ENCODE peak calls at places on chromosome 13, in eight cellular contexts. W, U, T, R, J, S, B and P are unnamed samples.
A peak's percentile ranks its signal among the peaks of the same experiment; 100 is the strongest.

GRCh38 chr13:113528101-113528797 is 37.7 kb upstream of the DCUN1D2 start:
- DNase-seq in W (no peak), U (no peak), T (no peak), R (no peak), J (no peak), S (no peak), B (peak; percentile 75), P (no peak)

GRCh38 chr13:113864303-113864890 is 521 bp upstream of the GAS6 start:
- DNase-seq in W (no peak), U (no peak), T (no peak), R (no peak), J (no peak), S (no peak), B (no peak), P (peak; percentile 7)

GRCh38 chr13:31545616-31546015 is 193.7 kb upstream of the RXFP2 start:
- DNase-seq in W (no peak), U (no peak), T (no peak), R (peak; percentile 44), J (no peak), S (no peak), B (no peak), P (no peak)

GRCh38 chr13:31945202-31945978 is 86.2 kb upstream of the FRY start:
- DNase-seq in W (no peak), U (no peak), T (peak; percentile 56), R (peak; percentile 64), J (peak; percentile 55), S (no peak), B (peak; percentile 74), P (no peak)

GRCh38 chr13:72648513-72649065 is 78.8 kb downstream of the MZT1 start:
- DNase-seq in W (no peak), U (no peak), T (no peak), R (no peak), J (peak; percentile 29), S (no peak), B (no peak), P (no peak)

GRCh38 chr13:112963641-112964040 is 5.4 kb upstream of the MCF2L start:
- DNase-seq in W (no peak), U (no peak), T (peak; percentile 17), R (no peak), J (no peak), S (no peak), B (no peak), P (no peak)

GRCh38 chr13:35881360-35881759 is 249.8 kb downstream of the DCLK1 start:
- DNase-seq in W (no peak), U (no peak), T (no peak), R (no peak), J (no peak), S (no peak), B (no peak), P (no peak)

GRCh38 chr13:44879452-44880058 is 109.7 kb downstream of the NUFIP1 start:
- DNase-seq in W (peak; percentile 43), U (no peak), T (peak; percentile 44), R (no peak), J (peak; percentile 43), S (no peak), B (peak; percentile 36), P (no peak)

GRCh38 chr13:27151798-27152599 is 19.6 kb downstream of the USP12 start:
- DNase-seq in W (no peak), U (no peak), T (no peak), R (no peak), J (no peak), S (no peak), B (no peak), P (no peak)

GRCh38 chr13:98274921-98275487 is 97.9 kb upstream of the RNF113B start:
- DNase-seq in W (no peak), U (no peak), T (no peak), R (no peak), J (no peak), S (no peak), B (no peak), P (no peak)

GRCh38 chr13:48642061-48642460 is 11.7 kb upstream of the CYSLTR2 start:
- DNase-seq in W (no peak), U (no peak), T (no peak), R (no peak), J (no peak), S (no peak), B (no peak), P (no peak)

GRCh38 chr13:93714171-93714570 is 487.6 kb downstream of the GPC6 start:
- DNase-seq in W (no peak), U (no peak), T (no peak), R (no peak), J (no peak), S (no peak), B (no peak), P (no peak)

GRCh38 chr13:38863536-38863935 is 127.1 kb downstream of the STOML3 start:
- DNase-seq in W (no peak), U (no peak), T (no peak), R (no peak), J (no peak), S (no peak), B (no peak), P (no peak)

GRCh38 chr13:113804017-113804702 is 45.1 kb downstream of the TMEM255B start:
- DNase-seq in W (no peak), U (no peak), T (peak; percentile 5), R (no peak), J (no peak), S (no peak), B (no peak), P (no peak)

GRCh38 chr13:95007322-95007721 is 293.9 kb downstream of the ABCC4 start:
- DNase-seq in W (no peak), U (no peak), T (no peak), R (no peak), J (no peak), S (no peak), B (no peak), P (no peak)

GRCh38 chr13:24923305-24923640 is 159.3 kb downstream of the RNF17 start:
- DNase-seq in W (peak; percentile 83), U (no peak), T (no peak), R (peak; percentile 62), J (no peak), S (no peak), B (peak; percentile 46), P (no peak)

GRCh38 chr13:52862358-52863206 is 14.1 kb upstream of the PCDH8 start:
- DNase-seq in W (peak; percentile 19), U (peak; percentile 27), T (no peak), R (no peak), J (peak; percentile 74), S (no peak), B (peak; percentile 24), P (no peak)

GRCh38 chr13:100789481-100789880 is 114.9 kb upstream of the TMTC4 start:
- DNase-seq in W (no peak), U (no peak), T (no peak), R (no peak), J (no peak), S (no peak), B (no peak), P (no peak)

GRCh38 chr13:73231456-73231855 is 172.7 kb downstream of the KLF5 start:
- DNase-seq in W (no peak), U (no peak), T (no peak), R (no peak), J (no peak), S (no peak), B (no peak), P (no peak)

GRCh38 chr13:51585234-51585672 is 991 bp downstream of the WDFY2 start:
- DNase-seq in W (peak; percentile 18), U (no peak), T (no peak), R (no peak), J (no peak), S (no peak), B (peak; percentile 50), P (no peak)

GRCh38 chr13:102978168-102978567 is 88.0 kb downstream of the SLC10A2 start:
- DNase-seq in W (no peak), U (no peak), T (no peak), R (peak; percentile 2), J (no peak), S (no peak), B (no peak), P (no peak)

GRCh38 chr13:114132419-114133121 is at the start of gene RASA3:
- DNase-seq in W (peak; percentile 60), U (peak; percentile 75), T (peak; percentile 73), R (no peak), J (peak; percentile 99), S (peak; percentile 34), B (peak; percentile 73), P (peak; percentile 63)

GRCh38 chr13:40666058-40666904 is at the start of gene FOXO1:
- DNase-seq in W (peak; percentile 93), U (peak; percentile 92), T (peak; percentile 86), R (peak; percentile 27), J (peak; percentile 100), S (peak; percentile 86), B (peak; percentile 81), P (peak; percentile 93)

GRCh38 chr13:99376132-99376531 is 68.9 kb upstream of the GPR183 start:
- DNase-seq in W (peak; percentile 24), U (peak; percentile 30), T (no peak), R (no peak), J (no peak), S (peak; percentile 7), B (peak; percentile 60), P (no peak)

GRCh38 chr13:44726214-44726613 is 150.1 kb upstream of the TSC22D1 start:
- DNase-seq in W (no peak), U (no peak), T (no peak), R (peak; percentile 99), J (no peak), S (no peak), B (no peak), P (no peak)

GRCh38 chr13:113937497-113938140 is 36.3 kb downstream of the C13orf46 start:
- DNase-seq in W (no peak), U (no peak), T (no peak), R (no peak), J (no peak), S (no peak), B (no peak), P (no peak)

GRCh38 chr13:40269086-40269485 is 397.4 kb downstream of the FOXO1 start:
- DNase-seq in W (no peak), U (no peak), T (peak; percentile 31), R (no peak), J (no peak), S (no peak), B (no peak), P (no peak)

GRCh38 chr13:20222553-20222952 is 9.6 kb downstream of the GJB6 start:
- DNase-seq in W (no peak), U (no peak), T (no peak), R (no peak), J (no peak), S (no peak), B (peak; percentile 30), P (no peak)

GRCh38 chr13:106498158-106498557 is 37.3 kb downstream of the EFNB2 start:
- DNase-seq in W (no peak), U (no peak), T (no peak), R (no peak), J (no peak), S (no peak), B (peak; percentile 46), P (no peak)

GRCh38 chr13:114099918-114100445 is 32.4 kb downstream of the RASA3 start:
- DNase-seq in W (peak; percentile 16), U (no peak), T (peak; percentile 23), R (no peak), J (no peak), S (no peak), B (peak; percentile 46), P (peak; percentile 17)